ENCODE peak calls at places on chromosome 21, in five cellular contexts. E, P, B, S and M are unnamed samples.

GRCh38 chr21:26918318-26919065 is 48.4 kb downstream of the ADAMTS5 start:
- DNase-seq in P (no peak), E (peak), S (no peak), B (no peak), M (peak)

GRCh38 chr21:34365794-34366193 is 2.0 kb downstream of the KCNE2 start:
- DNase-seq in E (no peak), S (no peak), B (peak), P (no peak), M (no peak)

GRCh38 chr21:35833388-35833787 is 226.9 kb downstream of the SETD4 start:
- DNase-seq in B (no peak), P (no peak), S (no peak), E (no peak), M (no peak)

GRCh38 chr21:35509004-35509704 is 460.1 kb upstream of the RUNX1 start:
- DNase-seq in E (no peak), S (no peak), P (no peak), B (no peak), M (peak)

GRCh38 chr21:46214478-46215340 is 13.9 kb downstream of the LSS start:
- DNase-seq in E (no peak), P (no peak), B (no peak), S (no peak), M (no peak)

GRCh38 chr21:46424062-46424591 is 34.6 kb upstream of the DIP2A start:
- DNase-seq in B (no peak), S (no peak), E (no peak), P (no peak), M (no peak)

GRCh38 chr21:37032877-37033471 is 26.5 kb downstream of the RIPPLY3 start:
- DNase-seq in P (no peak), B (no peak), S (no peak), E (peak), M (peak)

GRCh38 chr21:41846033-41846317 is 33.2 kb downstream of the PRDM15 start:
- DNase-seq in P (no peak), S (no peak), E (no peak), B (no peak), M (no peak)

GRCh38 chr21:46455575-46456385 is 2.9 kb upstream of the DIP2A start:
- DNase-seq in S (no peak), E (peak), B (no peak), P (no peak), M (peak)

GRCh38 chr21:33964706-33965325 is 49.2 kb upstream of the ATP5PO start:
- DNase-seq in B (no peak), E (peak), P (no peak), S (no peak), M (peak)

GRCh38 chr21:36487641-36488307 is 7.9 kb upstream of the CLDN14 start:
- DNase-seq in E (peak), P (no peak), S (no peak), B (no peak), M (no peak)

GRCh38 chr21:34599534-34600101 is 15.3 kb downstream of the RCAN1 start:
- DNase-seq in B (no peak), E (no peak), S (no peak), P (no peak), M (peak)

GRCh38 chr21:41725421-41726021 is 41.3 kb downstream of the RIPK4 start:
- DNase-seq in S (no peak), B (no peak), E (no peak), P (no peak), M (no peak)

GRCh38 chr21:29433366-29434059 is 134.8 kb downstream of the BACH1 start:
- DNase-seq in P (no peak), E (peak), S (no peak), B (no peak), M (peak)

GRCh38 chr21:35732788-35733187 is 327.5 kb downstream of the SETD4 start:
- DNase-seq in B (no peak), E (no peak), P (no peak), S (no peak), M (no peak)

GRCh38 chr21:39527664-39528381 is 76.1 kb downstream of the SH3BGR start:
- DNase-seq in E (no peak), S (no peak), P (no peak), B (no peak), M (no peak)

DNA sequence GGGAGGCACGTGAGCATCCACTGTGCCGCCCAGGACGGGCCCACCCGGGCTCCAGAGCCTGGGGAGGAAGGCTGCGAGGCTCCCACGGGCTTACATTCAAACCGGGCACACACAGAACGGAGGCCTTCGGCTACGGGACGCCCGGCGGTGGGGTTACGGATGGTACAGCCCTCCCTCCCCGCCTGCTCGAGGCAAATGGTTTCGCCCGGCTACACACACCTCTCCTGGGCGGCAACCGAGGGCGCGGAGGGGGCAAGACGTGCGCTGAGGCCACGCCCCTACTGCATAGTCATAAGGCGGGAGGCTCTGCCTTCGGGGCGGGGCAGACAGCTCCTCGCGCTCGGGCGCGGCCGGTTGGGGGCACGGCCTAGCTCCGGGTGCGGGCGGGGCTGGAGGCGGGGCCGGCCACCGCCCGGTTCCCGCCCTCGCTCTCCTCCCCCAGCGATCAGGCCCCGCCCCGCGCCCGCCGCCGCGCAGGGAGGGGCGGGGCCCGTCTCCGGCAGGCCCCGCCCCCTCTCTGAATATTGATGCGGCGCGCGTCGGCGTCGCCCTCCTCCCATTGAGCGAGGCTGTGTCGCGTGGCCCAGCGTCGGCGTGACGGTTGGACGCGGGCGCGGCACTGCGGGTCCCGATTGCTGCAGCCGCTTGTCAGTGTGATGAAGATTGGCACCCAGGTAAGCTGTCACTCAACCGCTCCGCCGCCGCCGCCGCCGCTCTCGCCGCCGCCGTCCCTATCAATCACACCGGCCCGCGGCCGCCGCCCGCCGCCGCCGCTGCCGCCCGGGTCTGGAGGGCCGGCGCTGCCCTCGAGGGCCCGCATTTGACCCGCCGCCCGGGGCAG is at the start of gene PKNOX1:
- DNase-seq in P (peak), E (peak), S (peak), B (peak), M (peak)
- H2BK15ac ChIP-seq in P (no peak), E (peak), S (peak), B (peak), M (peak)

GRCh38 chr21:42971897-42972275 is 2.5 kb upstream of the PKNOX1 start:
- DNase-seq in P (peak), E (no peak), S (no peak), B (no peak), M (no peak)

GRCh38 chr21:42974832-42975820 is 764 bp downstream of the PKNOX1 start:
- DNase-seq in S (no peak), E (peak), P (peak), B (peak), M (peak)

GRCh38 chr21:42970946-42971653 is 3.3 kb upstream of the PKNOX1 start:
- DNase-seq in S (no peak), P (peak), B (no peak), E (no peak), M (no peak)

GRCh38 chr21:42975886-42976608 is 1.7 kb downstream of the PKNOX1 start:
- DNase-seq in S (no peak), E (no peak), B (no peak), P (no peak), M (no peak)

DNA sequence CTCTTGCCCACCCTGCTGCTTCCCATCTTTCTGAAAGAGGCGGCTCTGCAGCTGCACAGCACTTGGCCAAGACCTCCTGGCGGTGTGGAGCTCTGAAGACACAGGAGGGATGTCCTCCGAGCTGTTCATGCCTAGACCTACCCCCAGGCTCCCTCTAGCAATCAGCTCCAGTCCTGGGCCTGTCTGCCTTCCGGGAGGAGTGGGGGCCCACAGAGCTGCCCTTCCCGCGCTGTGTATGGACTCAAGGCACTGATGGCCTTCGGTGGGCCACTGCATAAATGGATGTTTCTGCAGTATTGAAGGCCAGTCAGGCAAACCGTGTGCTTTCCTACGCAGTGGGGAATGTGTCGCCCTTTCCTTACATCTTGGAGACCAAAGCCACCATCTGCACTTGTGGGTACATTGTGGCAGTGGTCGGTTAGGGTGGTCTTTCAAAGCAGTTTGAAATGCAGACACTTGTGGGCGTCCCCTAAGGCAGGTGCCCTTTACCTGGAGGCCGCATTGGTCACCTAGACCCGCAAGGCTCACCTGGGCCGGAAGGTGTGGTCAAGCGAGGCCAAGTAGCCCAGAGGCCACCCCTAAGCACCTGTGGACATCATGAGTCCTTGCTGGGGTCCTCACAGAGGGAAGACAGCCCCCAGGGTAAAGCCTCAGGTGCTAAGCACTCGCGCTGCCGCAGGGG is 912 bp upstream of the PKNOX1 start:
- DNase-seq in B (no peak), E (no peak), S (no peak), P (peak), M (no peak)
- H2BK15ac ChIP-seq in B (peak), E (peak), S (peak), P (no peak), M (peak)

DNA sequence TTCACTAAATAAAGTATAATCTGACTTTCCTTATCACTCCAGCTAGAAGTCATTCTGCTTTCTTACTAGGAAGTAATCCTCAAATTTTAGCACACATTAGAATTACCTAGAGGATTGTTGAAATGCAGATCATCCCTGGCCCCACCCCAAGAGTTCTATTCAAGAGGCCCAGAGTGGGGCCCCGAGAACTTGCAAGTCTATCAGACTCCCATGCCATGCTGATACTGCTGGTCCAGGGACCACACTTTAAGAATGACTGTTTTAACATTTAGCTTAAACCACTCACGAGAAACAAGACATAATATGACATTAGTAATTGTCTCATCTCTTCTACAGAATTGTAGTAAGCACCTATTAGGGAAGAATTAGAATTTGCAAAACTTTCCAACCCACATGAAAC is 7.7 kb upstream of the SYNJ1 start:
- DNase-seq in P (no peak), B (no peak), S (no peak), E (no peak), M (no peak)
- H2BK15ac ChIP-seq in P (no peak), B (no peak), S (no peak), E (no peak), M (no peak)

GRCh38 chr21:31752967-31753366 is 21.0 kb upstream of the SCAF4 start:
- DNase-seq in E (no peak), S (no peak), B (no peak), P (no peak), M (no peak)
- H2BK15ac ChIP-seq in E (no peak), S (no peak), B (no peak), P (no peak), M (no peak)

GRCh38 chr21:38384675-38385074 is 113.6 kb downstream of the ERG start:
- DNase-seq in E (no peak), S (no peak), B (no peak), P (no peak), M (no peak)
- H2BK15ac ChIP-seq in E (no peak), S (no peak), B (no peak), P (no peak), M (no peak)

GRCh38 chr21:45013271-45013841 is 61.0 kb upstream of the ADARB1 start:
- DNase-seq in P (peak), E (no peak), B (no peak), S (no peak), M (no peak)
- H2BK15ac ChIP-seq in P (no peak), E (peak), B (peak), S (peak), M (peak)

GRCh38 chr21:15423676-15424445 is 305.9 kb upstream of the USP25 start:
- DNase-seq in E (no peak), S (no peak), P (no peak), B (no peak), M (no peak)

GRCh38 chr21:15422761-15423160 is 307.0 kb upstream of the USP25 start:
- DNase-seq in P (no peak), B (no peak), S (no peak), E (peak), M (no peak)

GRCh38 chr21:15421947-15422346 is 307.8 kb upstream of the USP25 start:
- DNase-seq in S (no peak), P (no peak), E (no peak), B (no peak), M (no peak)

GRCh38 chr21:15421521-15421920 is 308.3 kb upstream of the USP25 start:
- DNase-seq in B (no peak), S (no peak), P (no peak), E (no peak), M (no peak)

DNA sequence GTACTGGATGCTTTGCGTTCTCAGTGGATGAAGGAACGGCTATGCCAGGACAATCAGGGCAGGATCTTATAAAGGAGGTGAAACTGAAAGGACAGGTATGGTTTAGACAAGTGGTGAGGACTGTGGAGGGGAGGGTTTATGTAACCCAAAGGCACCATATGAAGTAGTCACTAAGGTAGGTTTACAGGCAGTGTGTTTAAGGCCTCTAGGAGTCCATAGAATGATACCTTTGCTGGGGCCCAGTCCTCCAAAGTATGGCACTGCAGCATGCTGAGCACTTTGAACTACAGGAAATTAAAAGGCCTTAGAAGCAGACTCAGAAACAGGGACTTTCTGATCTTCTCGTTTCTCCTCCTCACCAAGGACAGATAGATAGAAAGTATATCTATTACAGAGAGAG is 304.7 kb upstream of the USP25 start:
- DNase-seq in E (no peak), P (no peak), S (no peak), B (no peak), M (no peak)
- H2BK15ac ChIP-seq in E (no peak), P (no peak), S (peak), B (no peak), M (no peak)